ENCODE peak calls at places on chromosomes 3 and 15, in six cellular contexts. X is HCT116, I is K562, V is GM12878, G is upper lobe of left lung, Y is HepG2. D is an unnamed sample.

GRCh38 chr3:169146112-169146665 is 517.3 kb downstream of the MECOM start:
- ATAC-seq in X (peak), Y (no peak), G (peak), V (no peak), I (peak), D (peak)

GRCh38 chr3:186025161-186025560 is 83.7 kb downstream of the ETV5 start:
- ATAC-seq in X (no peak), V (no peak), Y (no peak), I (no peak), G (no peak), D (no peak)

GRCh38 chr15:70212288-70212962 is 114.7 kb upstream of the TLE3 start:
- ATAC-seq in V (peak), X (no peak), Y (no peak), G (peak), I (no peak), D (no peak)

GRCh38 chr3:43161684-43162512 is 56.0 kb upstream of the POMGNT2 start:
- ATAC-seq in Y (peak), G (peak), V (peak), X (peak), I (peak), D (no peak)

GRCh38 chr15:29925227-29926082 is 103.2 kb upstream of the TJP1 start:
- ATAC-seq in Y (peak), V (peak), X (peak), I (peak), G (peak), D (peak)

GRCh38 chr3:197692641-197693040 is 44.1 kb downstream of the RUBCN start:
- ATAC-seq in G (peak), V (no peak), X (no peak), Y (no peak), I (no peak), D (no peak)

GRCh38 chr15:97947465-97948262 is 12.8 kb upstream of the ARRDC4 start:
- ATAC-seq in X (peak), I (no peak), V (no peak), Y (no peak), G (no peak), D (no peak)

GRCh38 chr15:71411538-71412482 is 296.5 kb downstream of the THSD4 start:
- ATAC-seq in X (peak), G (peak), V (no peak), I (no peak), Y (no peak), D (peak)

GRCh38 chr3:101813817-101814440 is 34.9 kb downstream of the NXPE3 start:
- ATAC-seq in G (peak), I (no peak), X (no peak), V (peak), Y (no peak), D (no peak)

GRCh38 chr3:178454714-178455113 is 81.5 kb upstream of the KCNMB2 start:
- ATAC-seq in Y (no peak), V (no peak), I (no peak), X (no peak), G (peak), D (peak)

GRCh38 chr15:94509259-94509658 is 277.9 kb downstream of the MCTP2 start:
- ATAC-seq in X (no peak), G (no peak), Y (no peak), I (no peak), V (no peak), D (no peak)

GRCh38 chr3:71890356-71890931 is 105.5 kb upstream of the PROK2 start:
- ATAC-seq in I (no peak), Y (no peak), X (no peak), G (no peak), V (no peak), D (peak)

GRCh38 chr3:8441969-8442559 is 59.6 kb upstream of the LMCD1 start:
- ATAC-seq in G (peak), V (peak), I (peak), X (peak), Y (peak), D (peak)

GRCh38 chr3:142896201-142896755 is 7.4 kb upstream of the PCOLCE2 start:
- ATAC-seq in I (no peak), X (peak), Y (no peak), G (peak), V (no peak), D (no peak)

GRCh38 chr3:16067837-16068471 is 106.5 kb upstream of the GALNT15 start:
- ATAC-seq in V (no peak), X (no peak), I (no peak), G (no peak), Y (no peak), D (no peak)

GRCh38 chr15:69590201-69590600 is 137.6 kb downstream of the RPLP1 start:
- ATAC-seq in V (no peak), G (no peak), I (no peak), Y (no peak), X (no peak), D (no peak)

GRCh38 chr15:64697911-64698369 is 77.4 kb downstream of the RBPMS2 start:
- ATAC-seq in I (no peak), G (no peak), V (peak), Y (no peak), X (peak), D (no peak)

GRCh38 chr15:90322531-90322930 is 29.6 kb upstream of the ZNF774 start:
- ATAC-seq in Y (no peak), V (no peak), X (no peak), I (no peak), G (no peak), D (no peak)

GRCh38 chr15:101489236-101489632 is 273 bp downstream of the PCSK6 start:
- ATAC-seq in Y (peak), V (no peak), I (peak), X (peak), G (peak), D (peak)

GRCh38 chr3:148546959-148547358 is 150.7 kb upstream of the AGTR1 start:
- ATAC-seq in G (no peak), X (no peak), Y (no peak), V (no peak), I (no peak), D (no peak)

GRCh38 chr3:43285644-43286043 is 696 bp upstream of the SNRK start:
- ATAC-seq in X (no peak), G (no peak), I (no peak), V (no peak), Y (peak), D (no peak)

GRCh38 chr3:196749125-196749524 is 9.5 kb downstream of the PAK2 start:
- ATAC-seq in X (no peak), G (peak), Y (no peak), I (no peak), V (peak), D (no peak)

GRCh38 chr15:77942611-77943211 is 134.8 kb downstream of the TBC1D2B start:
- ATAC-seq in G (no peak), I (no peak), Y (peak), X (no peak), V (no peak), D (no peak)

GRCh38 chr15:77940548-77940947 is 137.0 kb downstream of the TBC1D2B start:
- ATAC-seq in Y (no peak), X (no peak), I (no peak), G (no peak), V (no peak), D (no peak)

GRCh38 chr15:77939851-77940250 is 137.7 kb downstream of the TBC1D2B start:
- ATAC-seq in I (no peak), V (no peak), X (peak), G (no peak), Y (no peak), D (no peak)

GRCh38 chr15:77944002-77944867 is 133.3 kb downstream of the TBC1D2B start:
- ATAC-seq in G (peak), V (peak), X (no peak), Y (peak), I (peak), D (peak)
- TF ChIP-seq POLR2A in G (no peak), V (peak), X (no peak), Y (peak), I (peak), D (peak)

GRCh38 chr3:46946416-46946815 is 30.1 kb downstream of the CCDC12 start:
- ATAC-seq in G (no peak), V (no peak), X (peak), Y (no peak), I (no peak), D (no peak)
- TF ChIP-seq POLR2AphosphoS5 in G (no peak), V (no peak), X (no peak), Y (no peak), I (no peak), D (no peak)

GRCh38 chr3:135558906-135559305 is 406.6 kb upstream of the PPP2R3A start:
- ATAC-seq in I (no peak), V (no peak), G (no peak), Y (no peak), X (no peak), D (no peak)

GRCh38 chr3:135564696-135565095 is 400.8 kb upstream of the PPP2R3A start:
- ATAC-seq in I (no peak), V (no peak), G (no peak), Y (no peak), X (no peak), D (no peak)

GRCh38 chr3:135559802-135560201 is 405.7 kb upstream of the PPP2R3A start:
- ATAC-seq in X (no peak), I (no peak), G (no peak), V (no peak), Y (no peak), D (no peak)

GRCh38 chr3:135558150-135558549 is 407.4 kb upstream of the PPP2R3A start:
- ATAC-seq in G (no peak), Y (no peak), X (no peak), I (no peak), V (no peak), D (no peak)

DNA sequence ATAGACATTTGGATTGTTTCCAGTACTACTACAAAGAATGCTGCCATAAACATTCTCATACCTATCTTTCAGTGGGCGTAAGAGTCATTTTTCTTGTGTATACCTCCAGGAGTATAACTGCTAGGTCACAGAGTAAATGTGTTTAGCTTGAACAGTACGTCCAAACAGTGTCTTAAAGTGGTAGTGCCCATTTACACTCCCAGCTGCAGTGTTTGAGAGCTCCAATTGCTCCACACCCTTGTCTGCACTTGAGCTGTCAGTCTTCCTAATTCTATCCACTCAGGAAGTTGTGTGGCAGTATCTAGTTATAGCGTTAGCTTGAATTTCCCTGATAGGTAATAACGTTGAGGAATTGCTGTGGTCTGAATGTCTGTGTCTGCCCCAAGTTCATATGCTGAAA is 404.7 kb upstream of the PPP2R3A start:
- ATAC-seq in I (no peak), G (no peak), Y (no peak), V (no peak), X (no peak), D (no peak)
- TF ChIP-seq POLR2A in I (no peak), G (no peak), Y (no peak), V (no peak), X (no peak), D (no peak)

DNA sequence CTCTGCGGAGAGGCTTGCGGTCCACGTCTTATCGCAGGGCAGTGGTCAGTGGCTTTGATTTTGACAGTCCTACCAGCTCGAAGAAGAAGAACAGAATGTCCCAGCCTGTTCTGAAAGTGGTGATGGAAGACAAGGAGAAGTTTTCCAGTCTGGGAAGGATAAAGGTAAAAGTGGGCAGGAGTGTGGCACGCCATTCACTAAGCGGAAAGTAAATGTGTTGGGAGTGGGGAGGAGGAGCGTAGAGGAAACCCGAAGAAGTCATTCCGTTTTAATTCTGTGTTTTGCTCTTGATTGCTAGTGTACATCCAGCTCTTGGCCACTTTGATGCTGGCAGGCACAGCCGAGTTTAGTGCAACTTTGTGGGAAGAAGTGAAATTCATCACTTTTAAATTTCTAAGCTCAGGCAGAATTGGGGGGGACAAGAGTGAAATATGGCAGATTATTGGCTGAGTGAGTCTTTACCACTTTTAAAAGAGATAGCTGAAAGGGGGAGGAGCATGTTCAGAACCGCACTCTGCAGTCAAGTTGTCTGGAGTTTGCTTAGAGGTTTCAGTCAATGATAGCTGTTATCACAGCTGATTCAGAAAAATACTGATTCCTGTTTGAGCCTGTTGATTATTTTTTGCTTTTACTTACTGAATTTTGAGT is 1.8 kb downstream of the ARHGEF26 start:
- ATAC-seq in Y (peak), X (no peak), I (no peak), G (no peak), V (no peak), D (no peak)
- TF ChIP-seq POLR2AphosphoS5 in Y (no peak), X (no peak), I (no peak), G (no peak), V (no peak), D (peak)

DNA sequence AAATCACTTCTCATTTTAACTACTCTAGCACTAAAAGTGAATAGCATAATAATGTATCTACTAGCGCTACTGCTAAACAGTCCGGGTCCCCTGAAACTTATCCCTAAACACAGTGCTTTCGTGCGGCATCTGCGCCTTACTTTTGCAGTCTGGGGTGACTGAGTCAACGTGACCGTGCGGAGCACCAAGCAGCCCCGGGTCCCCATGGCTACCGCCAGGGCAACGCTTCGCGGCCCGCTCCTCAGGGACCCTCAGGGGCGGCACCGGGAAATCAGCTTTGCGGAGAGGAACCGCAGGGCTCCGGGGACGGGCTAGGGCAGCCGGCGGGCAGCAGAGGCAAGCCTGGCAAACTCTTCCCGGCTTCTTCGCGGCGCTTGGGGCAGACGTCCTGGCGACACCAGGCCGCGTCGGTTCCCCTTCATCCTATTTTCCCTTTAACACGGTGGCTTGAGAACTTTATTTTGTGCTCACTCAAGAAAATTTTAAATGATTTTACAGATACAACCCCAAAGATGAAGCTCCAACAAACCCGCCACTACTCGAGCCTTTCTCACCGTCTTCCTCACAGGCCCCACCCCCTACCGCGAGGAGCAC is 753 bp upstream of the DIPK2A start:
- ATAC-seq in G (peak), I (peak), Y (peak), X (peak), V (peak), D (peak)
- TF ChIP-seq POLR2A in G (no peak), I (no peak), Y (no peak), X (no peak), V (no peak), D (no peak)

DNA sequence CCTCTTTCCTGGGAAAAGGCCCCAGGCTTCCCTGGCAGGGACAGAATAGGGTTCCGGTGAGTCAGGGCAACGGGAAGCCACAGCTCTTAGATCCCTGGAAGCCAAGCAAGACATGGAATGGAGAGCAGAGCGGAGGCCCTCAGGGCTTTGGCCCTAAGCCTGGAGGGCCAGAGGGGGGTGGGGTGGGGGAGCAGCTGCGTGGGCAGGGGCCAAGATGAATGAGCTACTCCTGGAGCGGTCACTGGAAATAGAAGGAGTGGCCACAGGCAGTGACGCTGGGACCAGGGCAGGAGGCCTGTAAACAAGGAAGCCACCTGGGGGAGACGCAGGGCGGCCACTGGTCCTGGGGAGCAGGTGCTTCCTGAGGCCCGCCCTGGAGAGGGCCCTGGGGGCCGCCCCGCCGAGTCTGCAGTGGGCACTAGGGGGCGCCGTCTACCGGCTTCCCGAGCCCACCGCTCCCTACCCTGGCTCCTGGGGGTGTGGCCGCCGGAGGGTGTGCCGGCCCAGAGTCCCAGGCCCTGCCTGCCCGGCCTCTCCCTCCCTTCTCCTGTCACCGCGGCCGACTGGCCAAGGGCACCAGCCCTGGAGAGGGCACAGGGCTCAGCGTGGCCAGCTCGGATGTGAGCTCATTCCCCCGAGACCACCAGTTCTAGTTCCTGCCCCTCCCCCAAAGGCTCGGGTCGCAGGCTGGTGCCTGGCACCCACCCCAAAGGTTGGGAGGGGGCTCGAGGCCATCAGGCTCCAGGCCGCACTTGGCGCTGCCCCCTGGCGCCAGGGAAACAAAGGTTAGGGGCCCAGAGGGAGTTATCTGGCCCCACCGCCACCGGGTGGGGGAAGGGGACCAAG is 12.1 kb downstream of the VPS18 start:
- ATAC-seq in Y (peak), X (peak), I (peak), G (peak), V (peak), D (peak)
- TF ChIP-seq POLR2AphosphoS5 in Y (no peak), X (peak), I (no peak), G (peak), V (no peak), D (peak)

GRCh38 chr3:14808502-14809266 is 10.1 kb upstream of the FGD5 start:
- ATAC-seq in X (no peak), I (no peak), G (no peak), Y (no peak), V (no peak), D (no peak)

GRCh38 chr3:14811733-14812132 is 7.0 kb upstream of the FGD5 start:
- ATAC-seq in G (peak), I (no peak), Y (no peak), X (no peak), V (no peak), D (no peak)

GRCh38 chr3:14810070-14810732 is 8.6 kb upstream of the FGD5 start:
- ATAC-seq in X (no peak), V (no peak), I (no peak), G (peak), Y (no peak), D (peak)

GRCh38 chr3:14812196-14812785 is 6.5 kb upstream of the FGD5 start:
- ATAC-seq in X (no peak), G (no peak), Y (no peak), I (no peak), V (no peak), D (no peak)

DNA sequence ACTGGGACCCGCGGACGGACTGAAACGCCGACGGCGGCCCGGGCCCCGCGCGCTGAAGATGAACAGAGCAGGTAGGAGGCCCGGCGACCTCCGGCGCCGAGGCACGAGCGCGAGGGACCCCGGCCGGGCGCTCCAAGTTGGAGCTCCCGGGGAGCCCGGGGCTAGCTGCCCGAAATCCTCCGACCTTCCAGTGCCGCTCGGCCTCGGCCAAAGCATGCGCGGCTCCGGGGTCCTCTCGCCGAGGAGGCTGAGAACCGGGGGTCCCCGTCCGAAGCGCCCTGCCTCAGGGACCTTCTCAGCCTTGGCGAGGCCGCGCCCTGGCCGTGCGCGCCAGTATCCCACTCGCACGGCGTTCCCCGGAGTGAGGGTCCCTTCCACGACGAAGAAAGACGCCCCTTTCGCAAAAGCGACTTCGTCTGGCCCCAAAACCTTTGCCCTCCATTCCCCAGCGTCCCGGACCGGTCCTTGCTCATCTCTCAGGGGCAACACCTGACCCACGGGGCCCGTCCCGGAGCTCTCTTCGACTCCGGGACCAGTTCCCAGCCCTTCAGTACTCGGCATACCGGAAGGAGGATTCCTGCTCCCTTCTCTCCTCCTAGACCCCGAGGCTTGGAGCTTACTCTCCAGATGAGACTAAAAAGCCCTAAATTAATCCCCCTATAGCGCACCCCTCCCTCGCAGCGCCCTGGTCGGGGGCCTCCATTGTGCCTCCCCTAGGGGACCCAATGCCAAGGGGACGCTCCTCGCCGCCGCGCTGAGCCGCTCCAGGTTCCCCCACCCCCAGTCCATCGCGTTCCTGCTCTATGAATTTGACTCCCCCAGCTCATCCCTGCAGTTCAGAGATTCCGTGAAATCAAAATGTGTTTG is 7.7 kb upstream of the FGD5 start:
- ATAC-seq in G (peak), I (no peak), Y (no peak), X (no peak), V (no peak), D (no peak)
- TF ChIP-seq POLR2A in G (no peak), I (no peak), Y (no peak), X (no peak), V (no peak), D (no peak)

DNA sequence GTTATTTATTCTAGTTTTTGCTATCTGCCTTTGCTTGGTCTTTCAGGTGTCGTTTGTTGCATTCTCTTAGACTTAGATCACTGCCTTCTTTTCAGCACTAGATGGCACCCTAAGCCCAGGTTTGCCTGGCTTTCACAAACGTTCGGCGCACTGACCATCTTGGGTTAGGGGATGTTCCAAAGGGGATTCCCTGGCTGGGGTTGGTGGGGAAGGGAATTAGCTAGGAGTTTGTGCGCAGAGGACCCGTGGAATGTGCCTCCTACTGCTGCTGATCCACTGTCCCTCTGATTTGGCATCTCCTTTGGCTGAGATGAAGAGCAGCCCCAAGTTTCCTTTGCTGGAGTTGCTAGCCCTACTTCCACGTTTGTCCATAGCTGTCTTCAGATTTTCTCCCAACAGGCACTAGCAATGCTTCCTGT is 33.9 kb downstream of the PFN2 start:
- ATAC-seq in Y (peak), I (peak), X (peak), G (peak), V (peak), D (no peak)
- TF ChIP-seq POLR2AphosphoS5 in Y (no peak), I (no peak), X (no peak), G (no peak), V (no peak), D (no peak)

D was measured in gastroesophageal sphincter.